ENCODE peak calls at places on chromosomes 1 and 21, in nine cellular contexts. One of them, this sample, is unnamed.

GRCh38 chr1:15736666-15737229 is 690 bp downstream of the SLC25A34 start:
- DNase-seq in EL: no peak
- DNase-seq in SK-N-SH: no peak
- DNase-seq in NCI-H460: no peak
- DNase-seq in GM03348: no peak
- DNase-seq in neuronal stem cell: no peak
- DNase-seq in psoas muscle: no peak
- DNase-seq in suprapubic skin: no peak
- DNase-seq in tibial nerve: no peak
- DNase-seq in this sample: no peak

GRCh38 chr1:75342799-75343198 is 208.6 kb downstream of the LHX8 start:
- DNase-seq in GM03348: no peak
- DNase-seq in psoas muscle: no peak
- DNase-seq in suprapubic skin: no peak
- DNase-seq in tibial nerve: no peak
- DNase-seq in neuronal stem cell: no peak
- DNase-seq in NCI-H460: no peak
- DNase-seq in EL: no peak
- DNase-seq in SK-N-SH: no peak
- DNase-seq in this sample: no peak

GRCh38 chr1:39788426-39788757 is 273 bp downstream of the BMP8B start:
- DNase-seq in EL: no peak
- DNase-seq in suprapubic skin: no peak
- DNase-seq in SK-N-SH: peak; percentile 77
- DNase-seq in neuronal stem cell: no peak
- DNase-seq in tibial nerve: no peak
- DNase-seq in NCI-H460: no peak
- DNase-seq in GM03348: no peak
- DNase-seq in psoas muscle: no peak
- DNase-seq in this sample: no peak

GRCh38 chr1:2099871-2100774 is 49.9 kb downstream of the PRKCZ start:
- DNase-seq in GM03348: peak; percentile 77
- DNase-seq in SK-N-SH: no peak
- DNase-seq in tibial nerve: no peak
- DNase-seq in EL: no peak
- DNase-seq in NCI-H460: no peak
- DNase-seq in psoas muscle: peak; percentile 2
- DNase-seq in neuronal stem cell: no peak
- DNase-seq in suprapubic skin: no peak
- DNase-seq in this sample: no peak

GRCh38 chr1:44723496-44724407 is 7.2 kb downstream of the RNU5D-1 start:
- DNase-seq in tibial nerve: peak; percentile 56
- DNase-seq in GM03348: no peak
- DNase-seq in NCI-H460: no peak
- DNase-seq in psoas muscle: no peak
- DNase-seq in SK-N-SH: no peak
- DNase-seq in EL: no peak
- DNase-seq in suprapubic skin: no peak
- DNase-seq in neuronal stem cell: no peak
- DNase-seq in this sample: no peak

GRCh38 chr1:118366296-118366695 is 181.3 kb upstream of the SPAG17 start:
- DNase-seq in SK-N-SH: no peak
- DNase-seq in psoas muscle: no peak
- DNase-seq in EL: peak; percentile 61
- DNase-seq in suprapubic skin: no peak
- DNase-seq in NCI-H460: no peak
- DNase-seq in tibial nerve: no peak
- DNase-seq in neuronal stem cell: no peak
- DNase-seq in GM03348: peak; percentile 5
- DNase-seq in this sample: no peak

GRCh38 chr1:39818482-39818881 is 29.8 kb upstream of the BMP8B start:
- DNase-seq in psoas muscle: no peak
- DNase-seq in GM03348: no peak
- DNase-seq in NCI-H460: no peak
- DNase-seq in neuronal stem cell: no peak
- DNase-seq in tibial nerve: no peak
- DNase-seq in suprapubic skin: no peak
- DNase-seq in SK-N-SH: no peak
- DNase-seq in EL: no peak
- DNase-seq in this sample: no peak

GRCh38 chr21:34513109-34513675 is 1.2 kb upstream of the KCNE1 start:
- DNase-seq in NCI-H460: no peak
- DNase-seq in psoas muscle: no peak
- DNase-seq in neuronal stem cell: no peak
- DNase-seq in tibial nerve: no peak
- DNase-seq in EL: no peak
- DNase-seq in GM03348: no peak
- DNase-seq in suprapubic skin: no peak
- DNase-seq in SK-N-SH: no peak
- DNase-seq in this sample: no peak

This sample was measured in dermis blood vessel endothelial cell.